ENCODE peak calls at places on chromosomes 11 and 22, in ten cellular contexts. R is fibroblast of the aortic adventitia, Y is transverse colon, U is thyroid gland, M is GM23338, D is progenitor cell of endocrine pancreas, P is mesothelial cell of epicardium, L is WERI-Rb-1, F is H9, B is RWPE1. Z is an unnamed sample.

GRCh38 chr11:12280838-12281565 is 96.4 kb upstream of the PARVA start:
- DNase-seq in U (no peak), L (no peak), P (no peak), M (no peak), D (no peak), Y (no peak), B (no peak), R (no peak), F (peak; percentile 19), Z (no peak)

GRCh38 chr11:19426022-19426718 is 185.4 kb upstream of the E2F8 start:
- DNase-seq in L (no peak), M (no peak), P (no peak), R (no peak), Y (no peak), U (no peak), D (no peak), B (no peak), F (no peak), Z (no peak)

GRCh38 chr11:35567737-35568465 is 42.5 kb upstream of the PAMR1 start:
- DNase-seq in R (no peak), U (no peak), P (no peak), F (peak; percentile 43), M (no peak), L (no peak), B (peak; percentile 64), D (no peak), Y (no peak), Z (peak; percentile 86)

GRCh38 chr11:46275964-46276641 is 1.4 kb upstream of the CREB3L1 start:
- DNase-seq in U (peak; percentile 74), L (peak; percentile 80), D (no peak), B (no peak), Y (peak; percentile 67), M (no peak), P (no peak), R (no peak), F (no peak), Z (no peak)

GRCh38 chr11:6468712-6469495 is 4.8 kb downstream of the TRIM3 start:
- DNase-seq in D (peak; percentile 40), L (peak; percentile 65), F (peak; percentile 99), P (peak; percentile 84), U (peak; percentile 79), R (peak; percentile 81), Y (peak; percentile 76), M (peak; percentile 100), B (peak; percentile 48), Z (peak; percentile 33)

GRCh38 chr11:92948116-92948515 is 21.3 kb upstream of the MTNR1B start:
- DNase-seq in R (no peak), P (no peak), U (no peak), F (no peak), M (no peak), Y (peak; percentile 59), L (no peak), B (no peak), D (no peak), Z (no peak)

GRCh38 chr22:42294034-42294985 is 23.9 kb upstream of the TCF20 start:
- DNase-seq in F (peak; percentile 91), U (peak; percentile 65), B (peak; percentile 45), D (peak; percentile 72), L (no peak), R (peak; percentile 48), Y (peak; percentile 64), M (peak; percentile 92), P (no peak), Z (peak; percentile 62)

GRCh38 chr11:12243511-12243910 is 133.1 kb downstream of the MICAL2 start:
- DNase-seq in D (no peak), Y (no peak), P (no peak), F (no peak), U (no peak), B (no peak), M (no peak), L (no peak), R (no peak), Z (no peak)

GRCh38 chr11:102760355-102761035 is 19.9 kb downstream of the MMP10 start:
- DNase-seq in L (no peak), Y (no peak), D (no peak), P (no peak), U (no peak), B (peak; percentile 92), R (peak; percentile 99), M (no peak), F (no peak), Z (peak; percentile 80)

GRCh38 chr11:65096926-65097325 is 912 bp downstream of the VPS51 start:
- DNase-seq in R (no peak), M (no peak), L (no peak), U (no peak), F (no peak), B (no peak), Y (no peak), D (no peak), P (no peak), Z (no peak)

GRCh38 chr22:20378110-20378509 is 15.8 kb upstream of the ZNF74 start:
- DNase-seq in M (no peak), P (no peak), D (no peak), L (no peak), U (no peak), R (no peak), F (peak; percentile 11), B (no peak), Y (no peak), Z (no peak)

GRCh38 chr11:116563028-116563712 is 209.6 kb downstream of the BUD13 start:
- DNase-seq in L (no peak), P (no peak), U (peak; percentile 94), R (peak; percentile 16), M (no peak), Y (no peak), D (no peak), F (no peak), B (no peak), Z (peak; percentile 10)

GRCh38 chr11:41431784-41432183 is 27.7 kb downstream of the LRRC4C start:
- DNase-seq in L (peak; percentile 6), P (peak; percentile 21), Y (no peak), U (peak; percentile 5), F (no peak), M (peak; percentile 80), D (no peak), R (no peak), B (peak; percentile 8), Z (no peak)

GRCh38 chr11:67694875-67695555 is 20.6 kb upstream of the ALDH3B2 start:
- DNase-seq in Y (no peak), U (no peak), F (no peak), D (no peak), R (no peak), B (no peak), P (no peak), M (no peak), L (no peak), Z (no peak)

GRCh38 chr22:23803001-23803819 is 16.4 kb downstream of the SMARCB1 start:
- DNase-seq in L (no peak), D (no peak), Y (peak; percentile 45), R (no peak), B (no peak), F (no peak), P (no peak), U (no peak), M (no peak), Z (no peak)

GRCh38 chr11:33606762-33607161 is 93.9 kb downstream of the C11orf91 start:
- DNase-seq in U (no peak), L (no peak), P (no peak), D (no peak), M (no peak), F (no peak), Y (no peak), B (no peak), R (no peak), Z (no peak)

GRCh38 chr11:12087075-12087775 is 23.2 kb upstream of the MICAL2 start:
- DNase-seq in L (peak; percentile 24), M (peak; percentile 36), F (no peak), U (peak; percentile 65), B (peak; percentile 36), Y (peak; percentile 46), D (no peak), P (no peak), R (peak; percentile 79), Z (peak; percentile 70)

GRCh38 chr11:62974848-62975522 is 9.8 kb downstream of the SLC22A6 start:
- DNase-seq in M (peak; percentile 81), L (peak; percentile 68), U (peak; percentile 54), R (peak; percentile 10), Y (peak; percentile 85), F (peak; percentile 76), D (no peak), P (peak; percentile 42), B (no peak), Z (peak; percentile 61)

GRCh38 chr11:3971756-3972404 is 116.4 kb downstream of the STIM1 start:
- DNase-seq in Y (no peak), U (no peak), P (no peak), M (no peak), R (peak; percentile 38), D (no peak), B (no peak), F (no peak), L (no peak), Z (no peak)
- TF ChIP-seq CTCF in Y (no peak), U (peak; percentile 50), P (no peak), M (no peak), R (peak; percentile 22), D (no peak), B (no peak), F (no peak), L (no peak), Z (no peak)

GRCh38 chr11:13503393-13503792 is 7.6 kb upstream of the PTH start:
- DNase-seq in P (no peak), R (no peak), M (no peak), Y (peak; percentile 22), U (peak; percentile 12), F (no peak), B (no peak), D (no peak), L (no peak), Z (no peak)
- TF ChIP-seq CTCF in P (no peak), R (no peak), M (no peak), Y (no peak), U (no peak), F (no peak), B (no peak), D (no peak), L (no peak), Z (no peak)

DNA sequence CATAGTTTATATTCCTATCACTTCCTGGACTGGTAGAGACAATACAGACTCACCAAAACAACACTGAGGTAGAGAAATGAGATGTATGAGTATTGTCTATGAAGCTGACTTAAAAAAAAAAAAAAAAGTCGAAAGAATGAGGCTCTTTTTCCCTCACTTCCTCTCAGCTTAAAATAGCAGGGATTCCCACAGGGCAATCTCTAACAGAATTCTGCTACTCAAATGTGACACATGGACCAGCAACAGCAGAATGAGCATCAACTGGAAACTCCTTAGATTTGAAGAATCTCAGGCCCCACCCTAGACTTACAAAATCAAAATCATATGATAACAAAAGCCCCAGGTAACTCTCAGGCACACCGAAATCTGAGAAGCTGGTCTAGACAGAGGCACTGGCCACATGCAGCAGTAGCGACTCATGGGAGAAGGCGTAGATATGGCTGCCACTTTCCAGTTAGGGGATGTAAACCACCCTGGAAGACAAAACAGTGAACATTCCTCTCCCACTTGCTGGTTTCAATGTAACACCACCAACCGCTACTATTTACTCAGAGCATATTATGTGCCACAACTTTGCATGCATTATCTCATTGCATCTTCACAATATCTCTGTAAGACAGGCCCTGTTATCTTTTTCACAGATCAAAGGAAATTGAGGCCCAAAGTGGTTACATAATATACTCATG is 128.0 kb downstream of the RBFOX2 start:
- DNase-seq in M (peak; percentile 37), Y (no peak), L (no peak), U (no peak), P (no peak), D (no peak), F (no peak), B (peak; percentile 42), R (peak; percentile 54), Z (peak; percentile 54)
- TF ChIP-seq CTCF in M (no peak), Y (no peak), L (no peak), U (no peak), P (no peak), D (no peak), F (no peak), B (no peak), R (no peak), Z (no peak)

GRCh38 chr11:123707606-123708205 is 33.8 kb downstream of the ZNF202 start:
- DNase-seq in P (peak; percentile 40), R (peak; percentile 79), Y (peak; percentile 58), D (peak; percentile 38), M (peak; percentile 85), B (peak; percentile 72), F (peak; percentile 60), U (peak; percentile 53), L (peak; percentile 81), Z (peak; percentile 78)
- TF ChIP-seq CTCF in P (peak; percentile 42), R (peak; percentile 88), Y (peak; percentile 53), D (peak; percentile 89), M (peak; percentile 94), B (peak; percentile 73), F (peak; percentile 91), U (peak; percentile 75), L (peak; percentile 68), Z (peak; percentile 84)

Z was measured in MCF 10A.